ENCODE peak calls at places on chromosomes 6 and 20, in five cellular contexts. A, P, L, Z and C are unnamed samples.

GRCh38 chr20:19735446-19735845 is 22.6 kb upstream of the RIN2 start:
- DNase-seq in A (peak; percentile 80), P (no peak), L (no peak), Z (peak; percentile 73), C (peak; percentile 86)

GRCh38 chr6:111610548-111611172 is 5.0 kb upstream of the TRAF3IP2 start:
- DNase-seq in A (no peak), P (no peak), L (no peak), Z (no peak), C (no peak)

GRCh38 chr6:112683926-112684325 is 336.8 kb downstream of the RFPL4B start:
- DNase-seq in A (no peak), P (no peak), L (no peak), Z (peak; percentile 95), C (no peak)

GRCh38 chr20:24668791-24669190 is 199.4 kb downstream of the SYNDIG1 start:
- DNase-seq in A (no peak), P (no peak), L (no peak), Z (no peak), C (no peak)

GRCh38 chr6:63929111-63929510 is 293.5 kb downstream of the PHF3 start:
- DNase-seq in A (no peak), P (no peak), L (no peak), Z (no peak), C (no peak)

GRCh38 chr6:1436334-1437306 is 47.2 kb downstream of the FOXF2 start:
- DNase-seq in A (peak; percentile 55), P (peak; percentile 26), L (peak; percentile 23), Z (peak; percentile 72), C (peak; percentile 62)

GRCh38 chr6:53648571-53648970 is 17.0 kb downstream of the KLHL31 start:
- DNase-seq in A (no peak), P (no peak), L (no peak), Z (peak; percentile 16), C (no peak)

GRCh38 chr20:50003253-50003656 is 20.5 kb downstream of the SNAI1 start:
- DNase-seq in A (no peak), P (no peak), L (no peak), Z (peak; percentile 95), C (no peak)

GRCh38 chr20:17557675-17558006 is 12.2 kb upstream of the DSTN start:
- DNase-seq in A (peak; percentile 70), P (no peak), L (no peak), Z (peak; percentile 94), C (peak; percentile 71)

GRCh38 chr6:133553652-133554051 is 312.5 kb downstream of the EYA4 start:
- DNase-seq in A (peak; percentile 54), P (no peak), L (no peak), Z (peak; percentile 79), C (peak; percentile 43)

GRCh38 chr6:158837684-158838625 is 18.8 kb upstream of the EZR start:
- DNase-seq in A (no peak), P (no peak), L (no peak), Z (peak; percentile 43), C (peak; percentile 86)

GRCh38 chr20:63572788-63573738 is 976 bp downstream of the HELZ2 start:
- DNase-seq in A (no peak), P (no peak), L (no peak), Z (no peak), C (peak; percentile 22)

GRCh38 chr6:132812756-132813172 is 1.6 kb upstream of the RPS12 start:
- DNase-seq in A (no peak), P (no peak), L (no peak), Z (peak; percentile 59), C (no peak)

GRCh38 chr6:145006914-145007313 is 721.8 kb downstream of the UTRN start:
- DNase-seq in A (no peak), P (no peak), L (no peak), Z (no peak), C (no peak)

GRCh38 chr6:142301421-142302391 is at the start of gene ADGRG6:
- DNase-seq in A (peak; percentile 64), P (no peak), L (peak; percentile 29), Z (peak; percentile 28), C (peak; percentile 55)

GRCh38 chr6:73929421-73929820 is 233.4 kb downstream of the CD109 start:
- DNase-seq in A (no peak), P (no peak), L (no peak), Z (peak; percentile 13), C (peak; percentile 13)

GRCh38 chr6:116933488-116933887 is 56.4 kb downstream of the RFX6 start:
- DNase-seq in A (no peak), P (no peak), L (no peak), Z (no peak), C (no peak)

GRCh38 chr20:1415667-1416468 is 23.0 kb upstream of the FKBP1A start:
- DNase-seq in A (no peak), P (no peak), L (peak; percentile 22), Z (peak; percentile 97), C (peak; percentile 98)

GRCh38 chr20:57211949-57212889 is 54.2 kb downstream of the BMP7 start:
- DNase-seq in A (peak; percentile 69), P (no peak), L (no peak), Z (peak; percentile 84), C (peak; percentile 98)

GRCh38 chr20:43726811-43727338 is at the start of gene GTSF1L:
- DNase-seq in A (no peak), P (no peak), L (no peak), Z (peak; percentile 89), C (no peak)

GRCh38 chr6:2579241-2579761 is 171.4 kb downstream of the MYLK4 start:
- DNase-seq in A (no peak), P (no peak), L (no peak), Z (peak; percentile 46), C (no peak)

GRCh38 chr6:145707397-145707796 is 27.9 kb downstream of the EPM2A start:
- DNase-seq in A (no peak), P (no peak), L (no peak), Z (no peak), C (no peak)

GRCh38 chr20:37615507-37616425 is 78.1 kb upstream of the CTNNBL1 start:
- DNase-seq in A (peak; percentile 51), P (no peak), L (peak; percentile 19), Z (no peak), C (peak; percentile 53)

GRCh38 chr6:99151634-99152344 is 197.7 kb downstream of the FAXC start:
- DNase-seq in A (no peak), P (no peak), L (peak; percentile 11), Z (peak; percentile 28), C (peak; percentile 15)

GRCh38 chr6:111871725-111872520 is 1.3 kb downstream of the FYN start:
- DNase-seq in A (no peak), P (no peak), L (no peak), Z (peak; percentile 30), C (peak; percentile 67)